ENCODE peak calls at places on chromosomes 2 and 18, in ten cellular contexts. One of them, this sample, is unnamed.

GRCh38 chr2:42367835-42368234 is 6.8 kb upstream of the COX7A2L start:
- DNase-seq in lower lobe of right lung: no peak
- DNase-seq in adrenal gland: no peak
- DNase-seq in cardiac muscle cell: no peak
- DNase-seq in body of pancreas: no peak
- DNase-seq in MM.1S: no peak
- DNase-seq in heart right ventricle: no peak
- DNase-seq in OCI-LY7: no peak
- DNase-seq in upper lobe of right lung: no peak
- DNase-seq in ovary: no peak
- DNase-seq in this sample: no peak

GRCh38 chr2:112727276-112728028 is 6.6 kb downstream of the NT5DC4 start:
- DNase-seq in lower lobe of right lung: no peak
- DNase-seq in adrenal gland: peak; percentile 48
- DNase-seq in cardiac muscle cell: no peak
- DNase-seq in body of pancreas: no peak
- DNase-seq in MM.1S: no peak
- DNase-seq in heart right ventricle: no peak
- DNase-seq in OCI-LY7: no peak
- DNase-seq in upper lobe of right lung: no peak
- DNase-seq in ovary: no peak
- DNase-seq in this sample: peak; percentile 51

GRCh38 chr18:55320399-55321255 is 267.4 kb downstream of the TCF4 start:
- DNase-seq in lower lobe of right lung: no peak
- DNase-seq in adrenal gland: no peak
- DNase-seq in cardiac muscle cell: no peak
- DNase-seq in body of pancreas: no peak
- DNase-seq in MM.1S: peak; percentile 54
- DNase-seq in heart right ventricle: no peak
- DNase-seq in OCI-LY7: peak; percentile 20
- DNase-seq in upper lobe of right lung: no peak
- DNase-seq in ovary: no peak
- DNase-seq in this sample: no peak

GRCh38 chr2:14633031-14633430 is 514 bp downstream of the LRATD1 start:
- DNase-seq in lower lobe of right lung: peak; percentile 44
- DNase-seq in adrenal gland: peak; percentile 52
- DNase-seq in cardiac muscle cell: no peak
- DNase-seq in body of pancreas: peak; percentile 35
- DNase-seq in MM.1S: no peak
- DNase-seq in heart right ventricle: no peak
- DNase-seq in OCI-LY7: no peak
- DNase-seq in upper lobe of right lung: peak; percentile 57
- DNase-seq in ovary: peak; percentile 20
- DNase-seq in this sample: peak; percentile 67

GRCh38 chr2:45083175-45083574 is 73.9 kb upstream of the SIX2 start:
- DNase-seq in lower lobe of right lung: no peak
- DNase-seq in adrenal gland: no peak
- DNase-seq in cardiac muscle cell: no peak
- DNase-seq in body of pancreas: no peak
- DNase-seq in MM.1S: no peak
- DNase-seq in heart right ventricle: no peak
- DNase-seq in OCI-LY7: peak; percentile 53
- DNase-seq in upper lobe of right lung: no peak
- DNase-seq in ovary: no peak
- DNase-seq in this sample: no peak

GRCh38 chr18:26309283-26309682 is 83.0 kb downstream of the TAF4B start:
- DNase-seq in lower lobe of right lung: no peak
- DNase-seq in adrenal gland: no peak
- DNase-seq in cardiac muscle cell: no peak
- DNase-seq in body of pancreas: no peak
- DNase-seq in MM.1S: no peak
- DNase-seq in heart right ventricle: no peak
- DNase-seq in OCI-LY7: no peak
- DNase-seq in upper lobe of right lung: no peak
- DNase-seq in ovary: no peak
- DNase-seq in this sample: no peak

GRCh38 chr2:43905388-43905803 is 66.6 kb downstream of the ABCG8 start:
- DNase-seq in lower lobe of right lung: no peak
- DNase-seq in adrenal gland: no peak
- DNase-seq in cardiac muscle cell: no peak
- DNase-seq in body of pancreas: no peak
- DNase-seq in MM.1S: no peak
- DNase-seq in heart right ventricle: no peak
- DNase-seq in OCI-LY7: no peak
- DNase-seq in upper lobe of right lung: no peak
- DNase-seq in ovary: no peak
- DNase-seq in this sample: no peak

GRCh38 chr2:29000481-29000880 is 19.4 kb downstream of the TOGARAM2 start:
- DNase-seq in lower lobe of right lung: peak; percentile 87
- DNase-seq in adrenal gland: peak; percentile 73
- DNase-seq in cardiac muscle cell: no peak
- DNase-seq in body of pancreas: no peak
- DNase-seq in MM.1S: no peak
- DNase-seq in heart right ventricle: no peak
- DNase-seq in OCI-LY7: peak; percentile 35
- DNase-seq in upper lobe of right lung: peak; percentile 84
- DNase-seq in ovary: no peak
- DNase-seq in this sample: no peak

GRCh38 chr2:120983344-120983743 is 247.7 kb downstream of the GLI2 start:
- DNase-seq in lower lobe of right lung: no peak
- DNase-seq in adrenal gland: no peak
- DNase-seq in cardiac muscle cell: no peak
- DNase-seq in body of pancreas: no peak
- DNase-seq in MM.1S: no peak
- DNase-seq in heart right ventricle: no peak
- DNase-seq in OCI-LY7: no peak
- DNase-seq in upper lobe of right lung: peak; percentile 59
- DNase-seq in ovary: no peak
- DNase-seq in this sample: no peak

GRCh38 chr18:78675231-78675630 is 304.4 kb upstream of the SALL3 start:
- DNase-seq in lower lobe of right lung: no peak
- DNase-seq in adrenal gland: no peak
- DNase-seq in cardiac muscle cell: no peak
- DNase-seq in body of pancreas: no peak
- DNase-seq in MM.1S: no peak
- DNase-seq in heart right ventricle: no peak
- DNase-seq in OCI-LY7: no peak
- DNase-seq in upper lobe of right lung: no peak
- DNase-seq in ovary: no peak
- DNase-seq in this sample: no peak
- H3K9me3 ChIP-seq in lower lobe of right lung: no peaks in the 10 kb centered on the region
- H3K9me3 ChIP-seq in adrenal gland: no peaks in the 10 kb centered on the region
- H3K9me3 ChIP-seq in cardiac muscle cell: no peaks in the 10 kb centered on the region
- H3K9me3 ChIP-seq in body of pancreas: no peaks in the 10 kb centered on the region
- H3K9me3 ChIP-seq in MM.1S: no peaks in the 10 kb centered on the region
- H3K9me3 ChIP-seq in heart right ventricle: no peaks in the 10 kb centered on the region
- H3K9me3 ChIP-seq in OCI-LY7: no peaks in the 10 kb centered on the region
- H3K9me3 ChIP-seq in upper lobe of right lung: no peaks in the 10 kb centered on the region
- H3K9me3 ChIP-seq in ovary: no peaks in the 10 kb centered on the region
- H3K9me3 ChIP-seq in this sample: no peaks in the 10 kb centered on the region

GRCh38 chr2:73947412-73948018 is 20.8 kb downstream of the DGUOK start:
- DNase-seq in lower lobe of right lung: no peak
- DNase-seq in adrenal gland: no peak
- DNase-seq in cardiac muscle cell: no peak
- DNase-seq in body of pancreas: no peak
- DNase-seq in MM.1S: no peak
- DNase-seq in heart right ventricle: no peak
- DNase-seq in OCI-LY7: no peak
- DNase-seq in upper lobe of right lung: no peak
- DNase-seq in ovary: no peak
- DNase-seq in this sample: no peak

GRCh38 chr2:73956211-73956865 is 28.4 kb upstream of the TET3 start:
- DNase-seq in lower lobe of right lung: no peak
- DNase-seq in adrenal gland: no peak
- DNase-seq in cardiac muscle cell: no peak
- DNase-seq in body of pancreas: no peak
- DNase-seq in MM.1S: no peak
- DNase-seq in heart right ventricle: no peak
- DNase-seq in OCI-LY7: no peak
- DNase-seq in upper lobe of right lung: no peak
- DNase-seq in ovary: no peak
- DNase-seq in this sample: no peak

GRCh38 chr2:73949802-73950201 is 23.1 kb downstream of the DGUOK start:
- DNase-seq in lower lobe of right lung: no peak
- DNase-seq in adrenal gland: no peak
- DNase-seq in cardiac muscle cell: no peak
- DNase-seq in body of pancreas: no peak
- DNase-seq in MM.1S: no peak
- DNase-seq in heart right ventricle: no peak
- DNase-seq in OCI-LY7: no peak
- DNase-seq in upper lobe of right lung: no peak
- DNase-seq in ovary: no peak
- DNase-seq in this sample: no peak

DNA sequence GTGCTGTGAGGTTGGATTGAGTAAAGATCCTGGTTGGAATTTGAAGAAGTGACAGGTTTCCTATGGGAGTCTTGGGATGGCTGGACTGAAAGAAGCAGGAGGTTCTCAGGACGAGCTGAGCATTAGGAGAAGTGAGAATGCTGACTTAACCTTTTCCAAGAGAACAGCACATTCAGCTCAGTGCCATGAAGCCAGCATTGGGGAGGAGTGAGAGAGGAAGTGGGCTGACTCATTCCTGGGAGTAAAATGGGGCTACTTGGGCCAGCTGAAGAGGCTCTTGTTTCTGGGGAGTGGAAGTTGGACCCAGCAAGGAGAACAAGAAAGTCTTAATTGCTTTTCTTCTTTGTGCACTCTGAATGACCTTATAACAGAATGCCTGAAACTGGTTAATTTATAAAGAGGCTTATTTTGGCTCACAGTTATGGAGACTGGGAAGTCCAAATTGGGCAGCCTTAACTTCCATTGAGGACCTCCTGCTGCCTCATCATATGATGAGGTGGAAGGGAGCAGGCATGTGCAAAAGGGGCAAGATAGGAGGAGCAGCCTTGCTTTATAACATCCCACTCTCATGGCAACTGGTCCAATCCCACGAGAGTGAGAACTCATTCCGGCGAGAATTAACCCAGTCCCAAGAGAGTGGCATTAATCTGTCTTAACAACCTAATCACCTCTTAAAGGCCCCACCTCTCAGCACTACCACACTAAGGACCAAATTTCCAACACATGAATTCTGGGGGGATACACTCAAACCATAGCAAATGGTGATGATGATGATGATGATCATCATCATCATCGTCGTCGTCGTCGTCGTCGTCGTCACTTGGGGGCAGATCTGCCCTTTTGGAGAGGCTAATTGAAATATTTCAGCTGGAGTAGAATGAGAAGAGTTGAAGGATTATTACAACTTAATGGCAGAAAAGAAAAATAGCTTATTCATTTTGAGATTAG is 26.1 kb downstream of the DGUOK start:
- DNase-seq in lower lobe of right lung: peak; percentile 54
- DNase-seq in adrenal gland: no peak
- DNase-seq in cardiac muscle cell: no peak
- DNase-seq in body of pancreas: no peak
- DNase-seq in MM.1S: no peak
- DNase-seq in heart right ventricle: no peak
- DNase-seq in OCI-LY7: no peak
- DNase-seq in upper lobe of right lung: no peak
- DNase-seq in ovary: no peak
- DNase-seq in this sample: no peak
- TF ChIP-seq CTCF in lower lobe of right lung: no peak
- TF ChIP-seq CTCF in adrenal gland: no peak
- TF ChIP-seq CTCF in cardiac muscle cell: no peak
- TF ChIP-seq CTCF in body of pancreas: no peak
- TF ChIP-seq CTCF in MM.1S: no peak
- TF ChIP-seq CTCF in heart right ventricle: no peak
- TF ChIP-seq CTCF in OCI-LY7: no peak
- TF ChIP-seq CTCF in upper lobe of right lung: no peak
- TF ChIP-seq CTCF in ovary: no peak
- TF ChIP-seq CTCF in this sample: no peak

GRCh38 chr2:145957929-145958328 is 1438.0 kb upstream of the ZEB2 start:
- DNase-seq in lower lobe of right lung: no peak
- DNase-seq in adrenal gland: no peak
- DNase-seq in cardiac muscle cell: no peak
- DNase-seq in body of pancreas: no peak
- DNase-seq in MM.1S: peak; percentile 20
- DNase-seq in heart right ventricle: no peak
- DNase-seq in OCI-LY7: no peak
- DNase-seq in upper lobe of right lung: no peak
- DNase-seq in ovary: no peak
- DNase-seq in this sample: no peak

GRCh38 chr2:145961846-145962245 is 1441.9 kb upstream of the ZEB2 start:
- DNase-seq in lower lobe of right lung: no peak
- DNase-seq in adrenal gland: no peak
- DNase-seq in cardiac muscle cell: no peak
- DNase-seq in body of pancreas: no peak
- DNase-seq in MM.1S: no peak
- DNase-seq in heart right ventricle: no peak
- DNase-seq in OCI-LY7: no peak
- DNase-seq in upper lobe of right lung: no peak
- DNase-seq in ovary: no peak
- DNase-seq in this sample: no peak

GRCh38 chr2:145958611-145959010 is 1438.7 kb upstream of the ZEB2 start:
- DNase-seq in lower lobe of right lung: no peak
- DNase-seq in adrenal gland: no peak
- DNase-seq in cardiac muscle cell: no peak
- DNase-seq in body of pancreas: no peak
- DNase-seq in MM.1S: no peak
- DNase-seq in heart right ventricle: no peak
- DNase-seq in OCI-LY7: no peak
- DNase-seq in upper lobe of right lung: no peak
- DNase-seq in ovary: no peak
- DNase-seq in this sample: no peak

DNA sequence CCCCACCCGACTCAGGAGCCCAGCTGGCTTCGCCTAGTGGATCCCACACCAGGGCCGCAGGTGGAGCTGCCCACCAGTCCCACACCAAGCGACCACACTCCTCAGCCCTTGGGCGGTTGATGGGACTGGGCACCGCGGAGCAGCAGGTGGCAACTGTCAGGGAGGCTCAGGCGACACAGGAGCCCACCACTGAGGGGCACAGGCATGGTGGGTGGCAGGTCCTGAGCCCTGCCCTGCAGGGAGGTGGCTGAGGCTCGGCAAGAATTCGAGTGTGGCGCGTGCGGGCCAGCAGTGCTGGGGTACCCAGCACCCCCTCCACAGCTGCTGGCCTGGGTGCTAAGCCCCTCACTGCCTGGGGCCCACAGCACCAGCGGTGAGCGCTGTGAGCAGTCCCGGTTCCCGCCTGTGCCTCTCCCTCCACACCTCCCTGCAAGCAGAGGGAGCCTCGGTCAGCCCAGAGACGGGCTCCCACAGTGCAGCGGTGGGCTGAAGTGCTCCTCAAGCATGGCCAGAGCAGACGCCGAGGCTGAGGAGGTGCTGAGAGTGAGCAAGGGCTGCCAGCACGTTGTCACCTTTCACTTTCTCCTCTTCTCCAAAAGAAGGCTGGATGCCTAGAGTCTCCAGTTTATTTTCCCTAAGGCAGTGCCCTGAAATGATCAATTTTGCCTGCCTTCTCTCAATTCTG is 1440.7 kb upstream of the ZEB2 start:
- DNase-seq in lower lobe of right lung: no peak
- DNase-seq in adrenal gland: no peak
- DNase-seq in cardiac muscle cell: no peak
- DNase-seq in body of pancreas: no peak
- DNase-seq in MM.1S: no peak
- DNase-seq in heart right ventricle: no peak
- DNase-seq in OCI-LY7: no peak
- DNase-seq in upper lobe of right lung: no peak
- DNase-seq in ovary: no peak
- DNase-seq in this sample: no peak
- H3K9me3 ChIP-seq in lower lobe of right lung: no peaks in the 10 kb centered on the region
- H3K9me3 ChIP-seq in adrenal gland: no peaks in the 10 kb centered on the region
- H3K9me3 ChIP-seq in cardiac muscle cell: no peaks in the 10 kb centered on the region
- H3K9me3 ChIP-seq in body of pancreas: no peaks in the 10 kb centered on the region
- H3K9me3 ChIP-seq in MM.1S: no peaks in the 10 kb centered on the region
- H3K9me3 ChIP-seq in heart right ventricle: no peaks in the 10 kb centered on the region
- H3K9me3 ChIP-seq in OCI-LY7: no peaks in the 10 kb centered on the region
- H3K9me3 ChIP-seq in upper lobe of right lung: peaks cover 10% of the 10 kb centered on the region
- H3K9me3 ChIP-seq in ovary: no peaks in the 10 kb centered on the region
- H3K9me3 ChIP-seq in this sample: peaks cover 18% of the 10 kb centered on the region

GRCh38 chr18:37207343-37207742 is 358.3 kb downstream of the CELF4 start:
- DNase-seq in lower lobe of right lung: no peak
- DNase-seq in adrenal gland: no peak
- DNase-seq in cardiac muscle cell: no peak
- DNase-seq in body of pancreas: no peak
- DNase-seq in MM.1S: no peak
- DNase-seq in heart right ventricle: no peak
- DNase-seq in OCI-LY7: no peak
- DNase-seq in upper lobe of right lung: no peak
- DNase-seq in ovary: no peak
- DNase-seq in this sample: no peak
- TF ChIP-seq CTCF in lower lobe of right lung: no peak
- TF ChIP-seq CTCF in adrenal gland: no peak
- TF ChIP-seq CTCF in cardiac muscle cell: no peak
- TF ChIP-seq CTCF in body of pancreas: no peak
- TF ChIP-seq CTCF in MM.1S: no peak
- TF ChIP-seq CTCF in heart right ventricle: no peak
- TF ChIP-seq CTCF in OCI-LY7: no peak
- TF ChIP-seq CTCF in upper lobe of right lung: no peak
- TF ChIP-seq CTCF in ovary: no peak
- TF ChIP-seq CTCF in this sample: peak; percentile 75

This sample was measured in endodermal cell.